ENCODE peak calls at places on chromosomes 11 and 22, in eight cellular contexts. One of them, this sample, is unnamed.

GRCh38 chr11:6625156-6625831 is 6.1 kb upstream of the TPP1 start:
- DNase-seq in A549: no peak
- DNase-seq in NCI-H1092: no peak
- DNase-seq in NCI-H2107: no peak
- DNase-seq in naive thymus-derived CD4-positive, alpha-beta T cell: no peak
- DNase-seq in epithelial cell of proximal tubule: no peak
- DNase-seq in adipocyte: no peak
- DNase-seq in activated naive CD4-positive, alpha-beta T cell treated with Interleukin-2 at 50 U/mL for 16 hours: no peak
- DNase-seq in this sample: no peak

GRCh38 chr11:75946531-75947530 is 131.8 kb downstream of the UVRAG start:
- DNase-seq in A549: no peak
- DNase-seq in epithelial cell of proximal tubule: no peak
- DNase-seq in NCI-H2107: peak
- DNase-seq in naive thymus-derived CD4-positive, alpha-beta T cell: no peak
- DNase-seq in activated naive CD4-positive, alpha-beta T cell treated with Interleukin-2 at 50 U/mL for 16 hours: no peak
- DNase-seq in NCI-H1092: peak
- DNase-seq in adipocyte: no peak
- DNase-seq in this sample: no peak

GRCh38 chr11:124759268-124760204 is 2.6 kb downstream of the ESAM start:
- DNase-seq in NCI-H1092: no peak
- DNase-seq in A549: no peak
- DNase-seq in adipocyte: no peak
- DNase-seq in NCI-H2107: no peak
- DNase-seq in activated naive CD4-positive, alpha-beta T cell treated with Interleukin-2 at 50 U/mL for 16 hours: no peak
- DNase-seq in epithelial cell of proximal tubule: no peak
- DNase-seq in naive thymus-derived CD4-positive, alpha-beta T cell: no peak
- DNase-seq in this sample: no peak

GRCh38 chr22:26995222-26995621 is 337.8 kb downstream of the MIAT start:
- DNase-seq in activated naive CD4-positive, alpha-beta T cell treated with Interleukin-2 at 50 U/mL for 16 hours: no peak
- DNase-seq in A549: no peak
- DNase-seq in NCI-H1092: no peak
- DNase-seq in NCI-H2107: no peak
- DNase-seq in adipocyte: no peak
- DNase-seq in epithelial cell of proximal tubule: no peak
- DNase-seq in naive thymus-derived CD4-positive, alpha-beta T cell: no peak
- DNase-seq in this sample: no peak

GRCh38 chr11:119791047-119791446 is 62.0 kb upstream of the NECTIN1 start:
- DNase-seq in naive thymus-derived CD4-positive, alpha-beta T cell: no peak
- DNase-seq in NCI-H1092: no peak
- DNase-seq in adipocyte: no peak
- DNase-seq in NCI-H2107: no peak
- DNase-seq in epithelial cell of proximal tubule: no peak
- DNase-seq in activated naive CD4-positive, alpha-beta T cell treated with Interleukin-2 at 50 U/mL for 16 hours: no peak
- DNase-seq in A549: no peak
- DNase-seq in this sample: no peak

GRCh38 chr11:19200410-19201201 is 1.2 kb downstream of the CSRP3 start:
- DNase-seq in activated naive CD4-positive, alpha-beta T cell treated with Interleukin-2 at 50 U/mL for 16 hours: no peak
- DNase-seq in naive thymus-derived CD4-positive, alpha-beta T cell: no peak
- DNase-seq in adipocyte: peak
- DNase-seq in NCI-H1092: no peak
- DNase-seq in NCI-H2107: no peak
- DNase-seq in epithelial cell of proximal tubule: peak
- DNase-seq in A549: no peak
- DNase-seq in this sample: no peak

GRCh38 chr11:126482586-126483108 is 127.2 kb downstream of the ST3GAL4 start:
- DNase-seq in activated naive CD4-positive, alpha-beta T cell treated with Interleukin-2 at 50 U/mL for 16 hours: no peak
- DNase-seq in epithelial cell of proximal tubule: no peak
- DNase-seq in NCI-H1092: no peak
- DNase-seq in NCI-H2107: no peak
- DNase-seq in naive thymus-derived CD4-positive, alpha-beta T cell: no peak
- DNase-seq in A549: no peak
- DNase-seq in adipocyte: no peak
- DNase-seq in this sample: no peak

GRCh38 chr11:45471002-45471665 is 185.0 kb upstream of the SYT13 start:
- DNase-seq in NCI-H1092: no peak
- DNase-seq in adipocyte: no peak
- DNase-seq in epithelial cell of proximal tubule: no peak
- DNase-seq in A549: no peak
- DNase-seq in naive thymus-derived CD4-positive, alpha-beta T cell: no peak
- DNase-seq in NCI-H2107: no peak
- DNase-seq in activated naive CD4-positive, alpha-beta T cell treated with Interleukin-2 at 50 U/mL for 16 hours: no peak
- DNase-seq in this sample: no peak

GRCh38 chr11:72630104-72630852 is 43.9 kb downstream of the PDE2A start:
- DNase-seq in epithelial cell of proximal tubule: no peak
- DNase-seq in NCI-H2107: no peak
- DNase-seq in NCI-H1092: no peak
- DNase-seq in activated naive CD4-positive, alpha-beta T cell treated with Interleukin-2 at 50 U/mL for 16 hours: no peak
- DNase-seq in adipocyte: no peak
- DNase-seq in naive thymus-derived CD4-positive, alpha-beta T cell: no peak
- DNase-seq in A549: no peak
- DNase-seq in this sample: no peak

GRCh38 chr22:20802922-20803553 is 29.1 kb downstream of the SERPIND1 start:
- DNase-seq in epithelial cell of proximal tubule: no peak
- DNase-seq in activated naive CD4-positive, alpha-beta T cell treated with Interleukin-2 at 50 U/mL for 16 hours: no peak
- DNase-seq in adipocyte: no peak
- DNase-seq in NCI-H1092: no peak
- DNase-seq in naive thymus-derived CD4-positive, alpha-beta T cell: no peak
- DNase-seq in NCI-H2107: no peak
- DNase-seq in A549: no peak
- DNase-seq in this sample: no peak

GRCh38 chr22:32760815-32761214 is 40.7 kb upstream of the TIMP3 start:
- DNase-seq in NCI-H2107: no peak
- DNase-seq in NCI-H1092: no peak
- DNase-seq in epithelial cell of proximal tubule: no peak
- DNase-seq in activated naive CD4-positive, alpha-beta T cell treated with Interleukin-2 at 50 U/mL for 16 hours: no peak
- DNase-seq in naive thymus-derived CD4-positive, alpha-beta T cell: no peak
- DNase-seq in adipocyte: no peak
- DNase-seq in A549: no peak
- DNase-seq in this sample: no peak

GRCh38 chr11:85021066-85021465 is 606.1 kb downstream of the DLG2 start:
- DNase-seq in A549: no peak
- DNase-seq in NCI-H1092: no peak
- DNase-seq in naive thymus-derived CD4-positive, alpha-beta T cell: no peak
- DNase-seq in adipocyte: no peak
- DNase-seq in NCI-H2107: no peak
- DNase-seq in activated naive CD4-positive, alpha-beta T cell treated with Interleukin-2 at 50 U/mL for 16 hours: no peak
- DNase-seq in epithelial cell of proximal tubule: no peak
- DNase-seq in this sample: no peak

GRCh38 chr11:65305501-65306268 is 9.0 kb upstream of the CDC42EP2 start:
- DNase-seq in activated naive CD4-positive, alpha-beta T cell treated with Interleukin-2 at 50 U/mL for 16 hours: no peak
- DNase-seq in NCI-H2107: no peak
- DNase-seq in naive thymus-derived CD4-positive, alpha-beta T cell: no peak
- DNase-seq in adipocyte: no peak
- DNase-seq in A549: no peak
- DNase-seq in epithelial cell of proximal tubule: no peak
- DNase-seq in NCI-H1092: no peak
- DNase-seq in this sample: no peak

This sample was measured in NCI-H748 treated with DMSO at 0.1 percent for 48 hours.